ENCODE peak calls at places on chromosomes 11 and 22, in four cellular contexts. One of them, this sample, is unnamed.

GRCh38 chr22:17084554-17085276 is at the start of gene IL17RA:
- DNase-seq in endodermal cell: peak
- DNase-seq in stimulated activated CD4-positive, alpha-beta T cell treated with anti-CD3 and anti-CD28 coated beads, Interleukin-4, amount 100 ng/mL, for 1 hour: peak
- DNase-seq in activated naive CD4-positive, alpha-beta T cell treated with anti-CD3 and anti-CD28 coated beads for 36 hours: peak
- DNase-seq in this sample: peak

GRCh38 chr11:108115495-108116140 is 5.7 kb upstream of the ACAT1 start:
- DNase-seq in endodermal cell: peak
- DNase-seq in stimulated activated CD4-positive, alpha-beta T cell treated with anti-CD3 and anti-CD28 coated beads, Interleukin-4, amount 100 ng/mL, for 1 hour: no peak
- DNase-seq in activated naive CD4-positive, alpha-beta T cell treated with anti-CD3 and anti-CD28 coated beads for 36 hours: no peak
- DNase-seq in this sample: no peak

GRCh38 chr22:48669226-48669625 is 1158.4 kb downstream of the BRD1 start:
- DNase-seq in endodermal cell: no peak
- DNase-seq in stimulated activated CD4-positive, alpha-beta T cell treated with anti-CD3 and anti-CD28 coated beads, Interleukin-4, amount 100 ng/mL, for 1 hour: no peak
- DNase-seq in activated naive CD4-positive, alpha-beta T cell treated with anti-CD3 and anti-CD28 coated beads for 36 hours: no peak
- DNase-seq in this sample: no peak

GRCh38 chr11:119323532-119324033 is 6.7 kb upstream of the MCAM start:
- DNase-seq in endodermal cell: peak
- DNase-seq in stimulated activated CD4-positive, alpha-beta T cell treated with anti-CD3 and anti-CD28 coated beads, Interleukin-4, amount 100 ng/mL, for 1 hour: peak
- DNase-seq in activated naive CD4-positive, alpha-beta T cell treated with anti-CD3 and anti-CD28 coated beads for 36 hours: peak
- DNase-seq in this sample: peak

GRCh38 chr11:2926611-2927492 is 2.4 kb downstream of the PHLDA2 start:
- DNase-seq in endodermal cell: no peak
- DNase-seq in stimulated activated CD4-positive, alpha-beta T cell treated with anti-CD3 and anti-CD28 coated beads, Interleukin-4, amount 100 ng/mL, for 1 hour: no peak
- DNase-seq in activated naive CD4-positive, alpha-beta T cell treated with anti-CD3 and anti-CD28 coated beads for 36 hours: no peak
- DNase-seq in this sample: no peak

GRCh38 chr11:69462106-69463045 is 19.1 kb upstream of the LINC01488 start:
- DNase-seq in endodermal cell: no peak
- DNase-seq in stimulated activated CD4-positive, alpha-beta T cell treated with anti-CD3 and anti-CD28 coated beads, Interleukin-4, amount 100 ng/mL, for 1 hour: no peak
- DNase-seq in activated naive CD4-positive, alpha-beta T cell treated with anti-CD3 and anti-CD28 coated beads for 36 hours: no peak
- DNase-seq in this sample: no peak

GRCh38 chr11:93659841-93660240 is 1.6 kb upstream of the CEP295 start:
- DNase-seq in endodermal cell: no peak
- DNase-seq in stimulated activated CD4-positive, alpha-beta T cell treated with anti-CD3 and anti-CD28 coated beads, Interleukin-4, amount 100 ng/mL, for 1 hour: no peak
- DNase-seq in activated naive CD4-positive, alpha-beta T cell treated with anti-CD3 and anti-CD28 coated beads for 36 hours: no peak
- DNase-seq in this sample: no peak

GRCh38 chr11:92765418-92765817 is 204.0 kb upstream of the MTNR1B start:
- DNase-seq in endodermal cell: no peak
- DNase-seq in stimulated activated CD4-positive, alpha-beta T cell treated with anti-CD3 and anti-CD28 coated beads, Interleukin-4, amount 100 ng/mL, for 1 hour: no peak
- DNase-seq in activated naive CD4-positive, alpha-beta T cell treated with anti-CD3 and anti-CD28 coated beads for 36 hours: no peak
- DNase-seq in this sample: no peak

GRCh38 chr11:109697140-109697843 is 275.3 kb downstream of the C11orf87 start:
- DNase-seq in endodermal cell: peak
- DNase-seq in stimulated activated CD4-positive, alpha-beta T cell treated with anti-CD3 and anti-CD28 coated beads, Interleukin-4, amount 100 ng/mL, for 1 hour: no peak
- DNase-seq in activated naive CD4-positive, alpha-beta T cell treated with anti-CD3 and anti-CD28 coated beads for 36 hours: peak
- DNase-seq in this sample: peak

GRCh38 chr11:73270089-73270854 is 1.9 kb upstream of the P2RY6 start:
- DNase-seq in endodermal cell: peak
- DNase-seq in stimulated activated CD4-positive, alpha-beta T cell treated with anti-CD3 and anti-CD28 coated beads, Interleukin-4, amount 100 ng/mL, for 1 hour: no peak
- DNase-seq in activated naive CD4-positive, alpha-beta T cell treated with anti-CD3 and anti-CD28 coated beads for 36 hours: no peak
- DNase-seq in this sample: no peak

GRCh38 chr11:83826078-83826477 is 539.9 kb upstream of the CCDC90B start:
- DNase-seq in endodermal cell: no peak
- DNase-seq in stimulated activated CD4-positive, alpha-beta T cell treated with anti-CD3 and anti-CD28 coated beads, Interleukin-4, amount 100 ng/mL, for 1 hour: no peak
- DNase-seq in activated naive CD4-positive, alpha-beta T cell treated with anti-CD3 and anti-CD28 coated beads for 36 hours: no peak
- DNase-seq in this sample: no peak

GRCh38 chr22:27046603-27047002 is 389.2 kb downstream of the MIAT start:
- DNase-seq in endodermal cell: no peak
- DNase-seq in stimulated activated CD4-positive, alpha-beta T cell treated with anti-CD3 and anti-CD28 coated beads, Interleukin-4, amount 100 ng/mL, for 1 hour: no peak
- DNase-seq in activated naive CD4-positive, alpha-beta T cell treated with anti-CD3 and anti-CD28 coated beads for 36 hours: no peak
- DNase-seq in this sample: no peak

GRCh38 chr11:75792997-75793800 is 21.8 kb upstream of the UVRAG start:
- DNase-seq in endodermal cell: no peak
- DNase-seq in stimulated activated CD4-positive, alpha-beta T cell treated with anti-CD3 and anti-CD28 coated beads, Interleukin-4, amount 100 ng/mL, for 1 hour: no peak
- DNase-seq in activated naive CD4-positive, alpha-beta T cell treated with anti-CD3 and anti-CD28 coated beads for 36 hours: no peak
- DNase-seq in this sample: peak

GRCh38 chr11:8501838-8502237 is 92.2 kb downstream of the STK33 start:
- DNase-seq in endodermal cell: no peak
- DNase-seq in stimulated activated CD4-positive, alpha-beta T cell treated with anti-CD3 and anti-CD28 coated beads, Interleukin-4, amount 100 ng/mL, for 1 hour: no peak
- DNase-seq in activated naive CD4-positive, alpha-beta T cell treated with anti-CD3 and anti-CD28 coated beads for 36 hours: no peak
- DNase-seq in this sample: no peak

GRCh38 chr22:39984006-39984405 is 10.7 kb upstream of the FAM83F start:
- DNase-seq in endodermal cell: no peak
- DNase-seq in stimulated activated CD4-positive, alpha-beta T cell treated with anti-CD3 and anti-CD28 coated beads, Interleukin-4, amount 100 ng/mL, for 1 hour: no peak
- DNase-seq in activated naive CD4-positive, alpha-beta T cell treated with anti-CD3 and anti-CD28 coated beads for 36 hours: no peak
- DNase-seq in this sample: no peak

GRCh38 chr11:93648168-93648567 is 13.3 kb upstream of the CEP295 start:
- DNase-seq in endodermal cell: no peak
- DNase-seq in stimulated activated CD4-positive, alpha-beta T cell treated with anti-CD3 and anti-CD28 coated beads, Interleukin-4, amount 100 ng/mL, for 1 hour: no peak
- DNase-seq in activated naive CD4-positive, alpha-beta T cell treated with anti-CD3 and anti-CD28 coated beads for 36 hours: no peak
- DNase-seq in this sample: no peak

GRCh38 chr11:86795962-86796361 is 4.4 kb upstream of the PRSS23 start:
- DNase-seq in endodermal cell: no peak
- DNase-seq in stimulated activated CD4-positive, alpha-beta T cell treated with anti-CD3 and anti-CD28 coated beads, Interleukin-4, amount 100 ng/mL, for 1 hour: no peak
- DNase-seq in activated naive CD4-positive, alpha-beta T cell treated with anti-CD3 and anti-CD28 coated beads for 36 hours: no peak
- DNase-seq in this sample: no peak

GRCh38 chr11:76892305-76892704 is 31.6 kb downstream of the ACER3 start:
- DNase-seq in endodermal cell: no peak
- DNase-seq in stimulated activated CD4-positive, alpha-beta T cell treated with anti-CD3 and anti-CD28 coated beads, Interleukin-4, amount 100 ng/mL, for 1 hour: no peak
- DNase-seq in activated naive CD4-positive, alpha-beta T cell treated with anti-CD3 and anti-CD28 coated beads for 36 hours: no peak
- DNase-seq in this sample: no peak

GRCh38 chr11:44680982-44681597 is 45.7 kb upstream of the TSPAN18 start:
- DNase-seq in endodermal cell: no peak
- DNase-seq in stimulated activated CD4-positive, alpha-beta T cell treated with anti-CD3 and anti-CD28 coated beads, Interleukin-4, amount 100 ng/mL, for 1 hour: peak
- DNase-seq in activated naive CD4-positive, alpha-beta T cell treated with anti-CD3 and anti-CD28 coated beads for 36 hours: peak
- DNase-seq in this sample: peak

GRCh38 chr11:64568041-64568571 is 22.9 kb upstream of the SLC22A12 start:
- DNase-seq in endodermal cell: peak
- DNase-seq in stimulated activated CD4-positive, alpha-beta T cell treated with anti-CD3 and anti-CD28 coated beads, Interleukin-4, amount 100 ng/mL, for 1 hour: no peak
- DNase-seq in activated naive CD4-positive, alpha-beta T cell treated with anti-CD3 and anti-CD28 coated beads for 36 hours: no peak
- DNase-seq in this sample: peak

GRCh38 chr11:61607920-61608599 is 27.2 kb upstream of the SYT7 start:
- DNase-seq in endodermal cell: no peak
- DNase-seq in stimulated activated CD4-positive, alpha-beta T cell treated with anti-CD3 and anti-CD28 coated beads, Interleukin-4, amount 100 ng/mL, for 1 hour: no peak
- DNase-seq in activated naive CD4-positive, alpha-beta T cell treated with anti-CD3 and anti-CD28 coated beads for 36 hours: no peak
- DNase-seq in this sample: no peak